ENCODE peak calls at places on chromosomes 4 and X, in ten cellular contexts. D, O, B, P, X, J, V, A, N and T are unnamed samples.

GRCh38 chr4:123037809-123038208 is 115.4 kb upstream of the NUDT6 start:
- DNase-seq in D (no peak), O (no peak), B (no peak), P (peak), X (no peak), J (no peak), V (no peak), A (no peak), N (no peak), T (no peak)

GRCh38 chrX:22247169-22247568 is 25.5 kb upstream of the CBLL2 start:
- DNase-seq in D (no peak), O (no peak), B (no peak), P (peak), X (no peak), J (no peak), V (peak), A (no peak), N (no peak), T (no peak)

GRCh38 chr4:186693894-186694293 is 29.8 kb downstream of the FAT1 start:
- DNase-seq in D (no peak), O (no peak), B (no peak), P (no peak), X (no peak), J (no peak), V (no peak), A (no peak), N (no peak), T (no peak)

GRCh38 chrX:144327515-144327914 is 443.6 kb downstream of the UBE2NL start:
- DNase-seq in D (no peak), O (no peak), B (no peak), P (no peak), X (no peak), J (no peak), V (no peak), A (no peak), N (no peak), T (no peak)

GRCh38 chr4:82601242-82602015 is 39.6 kb upstream of the TMEM150C start:
- DNase-seq in D (no peak), O (no peak), B (no peak), P (peak), X (no peak), J (no peak), V (no peak), A (no peak), N (no peak), T (no peak)

GRCh38 chr4:28444886-28445496 is 1584.3 kb downstream of the STIM2 start:
- DNase-seq in D (no peak), O (no peak), B (no peak), P (no peak), X (no peak), J (no peak), V (no peak), A (no peak), N (no peak), T (no peak)

GRCh38 chr4:109419679-109420078 is 13.9 kb upstream of the SEC24B start:
- DNase-seq in D (no peak), O (no peak), B (no peak), P (no peak), X (no peak), J (no peak), V (no peak), A (no peak), N (no peak), T (no peak)

GRCh38 chr4:140557831-140558435 is 10.8 kb downstream of the UCP1 start:
- DNase-seq in D (no peak), O (no peak), B (no peak), P (no peak), X (no peak), J (no peak), V (no peak), A (no peak), N (no peak), T (no peak)

GRCh38 chr4:136032391-136032790 is 1499.9 kb downstream of the PCDH18 start:
- DNase-seq in D (no peak), O (no peak), B (no peak), P (no peak), X (no peak), J (no peak), V (no peak), A (no peak), N (no peak), T (no peak)

GRCh38 chr4:150078041-150078995 is at the start of gene DCLK2:
- DNase-seq in D (peak), O (no peak), B (peak), P (peak), X (peak), J (no peak), V (peak), A (peak), N (peak), T (peak)

GRCh38 chrX:17580529-17581155 is 156.7 kb upstream of the SCML1 start:
- DNase-seq in D (no peak), O (no peak), B (peak), P (peak), X (no peak), J (no peak), V (no peak), A (no peak), N (no peak), T (no peak)

GRCh38 chrX:14948701-14949100 is 75.5 kb downstream of the MOSPD2 start:
- DNase-seq in D (no peak), O (no peak), B (no peak), P (no peak), X (no peak), J (no peak), V (no peak), A (no peak), N (no peak), T (no peak)

GRCh38 chr4:125891597-125892258 is 577.0 kb downstream of the FAT4 start:
- DNase-seq in D (no peak), O (no peak), B (no peak), P (peak), X (no peak), J (no peak), V (no peak), A (no peak), N (no peak), T (no peak)

GRCh38 chrX:49183701-49184281 is 2.4 kb downstream of the PRICKLE3 start:
- DNase-seq in D (peak), O (no peak), B (peak), P (no peak), X (no peak), J (no peak), V (no peak), A (no peak), N (no peak), T (peak)

GRCh38 chrX:74514384-74514783 is 93.1 kb downstream of the SLC16A2 start:
- DNase-seq in D (no peak), O (no peak), B (no peak), P (no peak), X (no peak), J (no peak), V (no peak), A (no peak), N (no peak), T (no peak)

GRCh38 chrX:101081257-101081656 is 2.6 kb downstream of the TMEM35A start:
- DNase-seq in D (no peak), O (no peak), B (no peak), P (no peak), X (no peak), J (no peak), V (no peak), A (no peak), N (no peak), T (no peak)

GRCh38 chr4:26150948-26151347 is 169.9 kb upstream of the RBPJ start:
- DNase-seq in D (no peak), O (no peak), B (no peak), P (peak), X (no peak), J (peak), V (peak), A (peak), N (peak), T (no peak)

GRCh38 chr4:147822128-147822527 is 90.2 kb downstream of the ARHGAP10 start:
- DNase-seq in D (no peak), O (no peak), B (peak), P (no peak), X (peak), J (no peak), V (peak), A (peak), N (peak), T (peak)

GRCh38 chr4:36046026-36046425 is 198.3 kb downstream of the ARAP2 start:
- DNase-seq in D (no peak), O (no peak), B (no peak), P (no peak), X (no peak), J (no peak), V (no peak), A (no peak), N (no peak), T (no peak)

GRCh38 chr4:56907009-56907408 is 691 bp upstream of the REST start:
- DNase-seq in D (no peak), O (no peak), B (no peak), P (no peak), X (no peak), J (peak), V (peak), A (no peak), N (no peak), T (no peak)

GRCh38 chr4:78299565-78299972 is 242.4 kb downstream of the FRAS1 start:
- DNase-seq in D (no peak), O (no peak), B (no peak), P (no peak), X (no peak), J (no peak), V (no peak), A (peak), N (no peak), T (no peak)

GRCh38 chr4:1204828-1205591 is 32.6 kb upstream of the SPON2 start:
- DNase-seq in D (peak), O (no peak), B (peak), P (no peak), X (no peak), J (no peak), V (no peak), A (no peak), N (no peak), T (peak)

GRCh38 chr4:3302786-3303444 is 10.1 kb downstream of the RGS12 start:
- DNase-seq in D (peak), O (no peak), B (no peak), P (no peak), X (peak), J (no peak), V (no peak), A (peak), N (no peak), T (no peak)

GRCh38 chr4:107130157-107130556 is 94.0 kb upstream of the DKK2 start:
- DNase-seq in D (no peak), O (no peak), B (no peak), P (no peak), X (no peak), J (no peak), V (no peak), A (no peak), N (no peak), T (no peak)

GRCh38 chr4:156971168-156971601 is 414 bp downstream of the PDGFC start:
- DNase-seq in D (peak), O (no peak), B (peak), P (peak), X (no peak), J (no peak), V (peak), A (no peak), N (no peak), T (peak)

GRCh38 chr4:3706111-3706511 is 60.1 kb upstream of the ADRA2C start:
- DNase-seq in D (peak), O (no peak), B (no peak), P (no peak), X (no peak), J (no peak), V (no peak), A (no peak), N (no peak), T (peak)

GRCh38 chr4:40003986-40004385 is 26.3 kb upstream of the PDS5A start:
- DNase-seq in D (no peak), O (no peak), B (no peak), P (peak), X (peak), J (no peak), V (no peak), A (peak), N (peak), T (no peak)

GRCh38 chr4:64829749-64830148 is 420.5 kb upstream of the TECRL start:
- DNase-seq in D (no peak), O (no peak), B (no peak), P (no peak), X (no peak), J (no peak), V (no peak), A (no peak), N (no peak), T (no peak)

GRCh38 chrX:47321386-47321785 is 49.0 kb upstream of the ZNF157 start:
- DNase-seq in D (peak), O (no peak), B (peak), P (peak), X (no peak), J (no peak), V (no peak), A (no peak), N (peak), T (peak)